ENCODE peak calls at places on chromosomes 2 and 18, in nine cellular contexts. One of them, this sample, is unnamed.

GRCh38 chr2:156708051-156708450 is 271.9 kb downstream of the GPD2 start:
- DNase-seq in cardiac fibroblast: no peak
- DNase-seq in NB4: no peak
- DNase-seq in cardiac muscle cell: no peak
- DNase-seq in choroid plexus epithelial cell: no peak
- DNase-seq in osteoblast: no peak
- DNase-seq in epithelial cell of proximal tubule: no peak
- DNase-seq in endodermal cell: no peak
- DNase-seq in brain microvascular endothelial cell: no peak
- DNase-seq in this sample: no peak

GRCh38 chr18:59159986-59160385 is 20.3 kb downstream of the SEC11C start:
- DNase-seq in cardiac fibroblast: no peak
- DNase-seq in NB4: no peak
- DNase-seq in cardiac muscle cell: no peak
- DNase-seq in choroid plexus epithelial cell: no peak
- DNase-seq in osteoblast: no peak
- DNase-seq in epithelial cell of proximal tubule: no peak
- DNase-seq in endodermal cell: no peak
- DNase-seq in brain microvascular endothelial cell: no peak
- DNase-seq in this sample: no peak

GRCh38 chr18:67805261-67805660 is 288.7 kb upstream of the DSEL start:
- DNase-seq in cardiac fibroblast: no peak
- DNase-seq in NB4: peak
- DNase-seq in cardiac muscle cell: no peak
- DNase-seq in choroid plexus epithelial cell: no peak
- DNase-seq in osteoblast: no peak
- DNase-seq in epithelial cell of proximal tubule: no peak
- DNase-seq in endodermal cell: no peak
- DNase-seq in brain microvascular endothelial cell: no peak
- DNase-seq in this sample: no peak

GRCh38 chr18:61554117-61554776 is 221.0 kb downstream of the CDH20 start:
- DNase-seq in cardiac fibroblast: no peak
- DNase-seq in NB4: no peak
- DNase-seq in cardiac muscle cell: no peak
- DNase-seq in choroid plexus epithelial cell: no peak
- DNase-seq in osteoblast: peak
- DNase-seq in epithelial cell of proximal tubule: no peak
- DNase-seq in endodermal cell: no peak
- DNase-seq in brain microvascular endothelial cell: no peak
- DNase-seq in this sample: no peak

GRCh38 chr2:149068225-149068995 is 29.9 kb downstream of the LYPD6B start:
- DNase-seq in cardiac fibroblast: no peak
- DNase-seq in NB4: no peak
- DNase-seq in cardiac muscle cell: no peak
- DNase-seq in choroid plexus epithelial cell: peak
- DNase-seq in osteoblast: no peak
- DNase-seq in epithelial cell of proximal tubule: no peak
- DNase-seq in endodermal cell: no peak
- DNase-seq in brain microvascular endothelial cell: no peak
- DNase-seq in this sample: no peak

GRCh38 chr2:25587361-25587760 is 86.0 kb downstream of the DTNB start:
- DNase-seq in cardiac fibroblast: peak
- DNase-seq in NB4: peak
- DNase-seq in cardiac muscle cell: no peak
- DNase-seq in choroid plexus epithelial cell: peak
- DNase-seq in osteoblast: peak
- DNase-seq in epithelial cell of proximal tubule: no peak
- DNase-seq in endodermal cell: no peak
- DNase-seq in brain microvascular endothelial cell: peak
- DNase-seq in this sample: peak

GRCh38 chr2:28293416-28293815 is 99.2 kb upstream of the FOSL2 start:
- DNase-seq in cardiac fibroblast: no peak
- DNase-seq in NB4: no peak
- DNase-seq in cardiac muscle cell: no peak
- DNase-seq in choroid plexus epithelial cell: no peak
- DNase-seq in osteoblast: no peak
- DNase-seq in epithelial cell of proximal tubule: no peak
- DNase-seq in endodermal cell: no peak
- DNase-seq in brain microvascular endothelial cell: no peak
- DNase-seq in this sample: no peak

GRCh38 chr2:38076710-38077430 is 919 bp upstream of the CYP1B1 start:
- DNase-seq in cardiac fibroblast: peak
- DNase-seq in NB4: peak
- DNase-seq in cardiac muscle cell: peak
- DNase-seq in choroid plexus epithelial cell: peak
- DNase-seq in osteoblast: peak
- DNase-seq in epithelial cell of proximal tubule: no peak
- DNase-seq in endodermal cell: peak
- DNase-seq in brain microvascular endothelial cell: peak
- DNase-seq in this sample: peak

GRCh38 chr2:65383571-65384488 is 48.6 kb downstream of the SPRED2 start:
- DNase-seq in cardiac fibroblast: no peak
- DNase-seq in NB4: no peak
- DNase-seq in cardiac muscle cell: no peak
- DNase-seq in choroid plexus epithelial cell: peak
- DNase-seq in osteoblast: no peak
- DNase-seq in epithelial cell of proximal tubule: no peak
- DNase-seq in endodermal cell: peak
- DNase-seq in brain microvascular endothelial cell: no peak
- DNase-seq in this sample: peak

GRCh38 chr2:152376385-152376784 is 41.4 kb downstream of the FMNL2 start:
- DNase-seq in cardiac fibroblast: no peak
- DNase-seq in NB4: no peak
- DNase-seq in cardiac muscle cell: no peak
- DNase-seq in choroid plexus epithelial cell: no peak
- DNase-seq in osteoblast: no peak
- DNase-seq in epithelial cell of proximal tubule: no peak
- DNase-seq in endodermal cell: no peak
- DNase-seq in brain microvascular endothelial cell: no peak
- DNase-seq in this sample: no peak

GRCh38 chr18:74173434-74173750 is 25.1 kb downstream of the TIMM21 start:
- DNase-seq in cardiac fibroblast: no peak
- DNase-seq in NB4: no peak
- DNase-seq in cardiac muscle cell: no peak
- DNase-seq in choroid plexus epithelial cell: no peak
- DNase-seq in osteoblast: no peak
- DNase-seq in epithelial cell of proximal tubule: no peak
- DNase-seq in endodermal cell: no peak
- DNase-seq in brain microvascular endothelial cell: no peak
- DNase-seq in this sample: no peak

GRCh38 chr2:128607440-128607839 is 288.8 kb upstream of the HS6ST1 start:
- DNase-seq in cardiac fibroblast: no peak
- DNase-seq in NB4: peak
- DNase-seq in cardiac muscle cell: no peak
- DNase-seq in choroid plexus epithelial cell: no peak
- DNase-seq in osteoblast: peak
- DNase-seq in epithelial cell of proximal tubule: no peak
- DNase-seq in endodermal cell: no peak
- DNase-seq in brain microvascular endothelial cell: no peak
- DNase-seq in this sample: no peak

GRCh38 chr2:190563109-190563508 is 28.6 kb upstream of the NEMP2 start:
- DNase-seq in cardiac fibroblast: no peak
- DNase-seq in NB4: no peak
- DNase-seq in cardiac muscle cell: no peak
- DNase-seq in choroid plexus epithelial cell: no peak
- DNase-seq in osteoblast: no peak
- DNase-seq in epithelial cell of proximal tubule: peak
- DNase-seq in endodermal cell: no peak
- DNase-seq in brain microvascular endothelial cell: no peak
- DNase-seq in this sample: no peak

DNA sequence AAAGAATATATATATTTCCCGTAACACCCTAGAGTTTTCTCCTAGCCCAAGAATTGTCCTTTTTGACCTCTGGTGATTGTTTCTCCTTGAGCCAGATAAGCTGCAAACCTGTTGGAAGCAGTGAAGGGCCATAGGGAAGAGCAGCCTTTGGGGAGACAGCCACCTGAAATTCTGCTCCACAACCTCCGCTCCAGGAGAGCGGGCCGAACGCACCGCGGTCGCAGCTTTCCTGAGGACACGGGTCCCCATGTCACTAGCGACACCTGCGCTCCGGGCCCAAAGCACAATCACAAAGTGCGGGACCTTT is 620 bp upstream of the DSG2 start:
- DNase-seq in cardiac fibroblast: no peak
- DNase-seq in NB4: no peak
- DNase-seq in cardiac muscle cell: no peak
- DNase-seq in choroid plexus epithelial cell: no peak
- DNase-seq in osteoblast: no peak
- DNase-seq in epithelial cell of proximal tubule: no peak
- DNase-seq in endodermal cell: no peak
- DNase-seq in brain microvascular endothelial cell: no peak
- DNase-seq in this sample: no peak
- H3K4me3 ChIP-seq in cardiac fibroblast: peak
- H3K4me3 ChIP-seq in NB4: no peak
- H3K4me3 ChIP-seq in cardiac muscle cell: peak
- H3K4me3 ChIP-seq in choroid plexus epithelial cell: peak
- H3K4me3 ChIP-seq in osteoblast: no peak
- H3K4me3 ChIP-seq in epithelial cell of proximal tubule: peak
- H3K4me3 ChIP-seq in endodermal cell: peak
- H3K4me3 ChIP-seq in brain microvascular endothelial cell: peak
- H3K4me3 ChIP-seq in this sample: peak

DNA sequence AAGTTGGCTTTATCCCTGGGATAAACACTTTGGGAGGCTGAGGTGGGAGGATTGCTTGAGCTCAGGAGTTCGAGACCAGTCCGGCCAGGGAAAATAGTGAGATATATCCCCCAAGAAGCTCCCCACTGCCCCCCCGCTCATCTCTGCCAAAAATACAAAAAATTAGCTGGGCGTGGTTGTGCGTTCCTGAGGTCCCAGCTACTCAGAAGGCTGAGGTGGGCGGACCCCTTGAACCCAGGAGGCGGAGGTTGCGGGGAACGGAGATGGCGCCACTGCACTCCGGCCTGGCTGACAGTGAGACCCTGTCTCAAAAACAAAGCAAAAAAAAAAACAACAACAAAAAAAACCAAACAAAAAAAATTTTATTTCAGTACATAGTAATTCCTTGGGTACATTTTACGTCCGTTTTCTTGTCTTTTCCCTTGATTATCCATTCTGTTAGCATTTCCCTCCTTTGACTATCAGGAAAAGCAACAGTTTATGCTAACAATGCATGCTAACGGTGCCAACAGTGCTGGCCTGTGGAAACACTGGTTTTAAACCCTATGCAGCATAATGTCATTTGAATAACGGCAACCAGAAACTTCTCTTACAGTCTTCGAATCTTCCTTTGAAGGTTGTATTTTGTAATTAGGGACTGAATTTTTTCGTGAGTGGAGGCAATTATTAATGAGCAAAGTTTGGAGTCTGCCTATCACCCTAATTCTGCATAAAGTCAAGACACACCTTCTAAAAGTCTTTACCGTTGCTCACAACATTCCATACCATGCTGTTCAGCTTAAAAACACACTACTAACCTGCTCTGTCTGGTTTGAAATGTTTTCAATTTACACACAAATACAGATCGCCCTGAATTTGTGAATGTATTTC is 753 bp upstream of the MIB1 start:
- DNase-seq in cardiac fibroblast: no peak
- DNase-seq in NB4: peak
- DNase-seq in cardiac muscle cell: no peak
- DNase-seq in choroid plexus epithelial cell: no peak
- DNase-seq in osteoblast: no peak
- DNase-seq in epithelial cell of proximal tubule: no peak
- DNase-seq in endodermal cell: peak
- DNase-seq in brain microvascular endothelial cell: no peak
- DNase-seq in this sample: no peak
- H3K4me3 ChIP-seq in cardiac fibroblast: no peak
- H3K4me3 ChIP-seq in NB4: peak
- H3K4me3 ChIP-seq in cardiac muscle cell: peak
- H3K4me3 ChIP-seq in choroid plexus epithelial cell: peak
- H3K4me3 ChIP-seq in osteoblast: peak
- H3K4me3 ChIP-seq in epithelial cell of proximal tubule: peak
- H3K4me3 ChIP-seq in endodermal cell: peak
- H3K4me3 ChIP-seq in brain microvascular endothelial cell: peak
- H3K4me3 ChIP-seq in this sample: peak

GRCh38 chr2:241467777-241468570 is 40.4 kb downstream of the STK25 start:
- DNase-seq in cardiac fibroblast: no peak
- DNase-seq in NB4: no peak
- DNase-seq in cardiac muscle cell: no peak
- DNase-seq in choroid plexus epithelial cell: no peak
- DNase-seq in osteoblast: no peak
- DNase-seq in epithelial cell of proximal tubule: no peak
- DNase-seq in endodermal cell: no peak
- DNase-seq in brain microvascular endothelial cell: no peak
- DNase-seq in this sample: no peak

GRCh38 chr2:241463276-241464135 is 44.9 kb downstream of the STK25 start:
- DNase-seq in cardiac fibroblast: no peak
- DNase-seq in NB4: no peak
- DNase-seq in cardiac muscle cell: no peak
- DNase-seq in choroid plexus epithelial cell: no peak
- DNase-seq in osteoblast: peak
- DNase-seq in epithelial cell of proximal tubule: no peak
- DNase-seq in endodermal cell: no peak
- DNase-seq in brain microvascular endothelial cell: no peak
- DNase-seq in this sample: no peak

GRCh38 chr2:241466230-241466629 is 42.2 kb downstream of the STK25 start:
- DNase-seq in cardiac fibroblast: no peak
- DNase-seq in NB4: no peak
- DNase-seq in cardiac muscle cell: no peak
- DNase-seq in choroid plexus epithelial cell: no peak
- DNase-seq in osteoblast: no peak
- DNase-seq in epithelial cell of proximal tubule: no peak
- DNase-seq in endodermal cell: no peak
- DNase-seq in brain microvascular endothelial cell: no peak
- DNase-seq in this sample: no peak

GRCh38 chr2:241461693-241462677 is 46.4 kb downstream of the STK25 start:
- DNase-seq in cardiac fibroblast: no peak
- DNase-seq in NB4: no peak
- DNase-seq in cardiac muscle cell: no peak
- DNase-seq in choroid plexus epithelial cell: no peak
- DNase-seq in osteoblast: no peak
- DNase-seq in epithelial cell of proximal tubule: no peak
- DNase-seq in endodermal cell: no peak
- DNase-seq in brain microvascular endothelial cell: no peak
- DNase-seq in this sample: no peak

DNA sequence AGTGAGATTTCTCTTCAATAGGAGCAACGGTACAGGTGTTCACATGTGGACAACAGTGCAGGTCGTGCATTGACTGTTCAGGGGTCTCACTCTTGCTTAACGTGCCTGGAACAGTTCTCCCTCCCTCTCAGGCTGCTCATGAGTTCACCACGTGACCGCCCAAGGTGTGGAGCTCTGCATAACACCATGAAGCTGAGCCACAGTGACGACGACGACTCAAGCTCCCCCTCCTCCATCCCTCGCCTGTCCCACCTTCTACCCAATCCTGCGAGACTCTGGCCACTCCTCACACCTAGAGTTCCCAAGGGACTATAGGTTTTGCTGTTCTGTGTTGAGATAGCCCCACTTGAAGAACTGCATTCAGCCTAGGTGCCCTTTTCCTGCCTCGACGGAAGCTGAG is 42.8 kb downstream of the STK25 start:
- DNase-seq in cardiac fibroblast: no peak
- DNase-seq in NB4: no peak
- DNase-seq in cardiac muscle cell: no peak
- DNase-seq in choroid plexus epithelial cell: no peak
- DNase-seq in osteoblast: no peak
- DNase-seq in epithelial cell of proximal tubule: no peak
- DNase-seq in endodermal cell: no peak
- DNase-seq in brain microvascular endothelial cell: no peak
- DNase-seq in this sample: no peak
- H3K4me3 ChIP-seq in cardiac fibroblast: no peak
- H3K4me3 ChIP-seq in NB4: no peak
- H3K4me3 ChIP-seq in cardiac muscle cell: no peak
- H3K4me3 ChIP-seq in choroid plexus epithelial cell: no peak
- H3K4me3 ChIP-seq in osteoblast: no peak
- H3K4me3 ChIP-seq in epithelial cell of proximal tubule: no peak
- H3K4me3 ChIP-seq in endodermal cell: no peak
- H3K4me3 ChIP-seq in brain microvascular endothelial cell: no peak
- H3K4me3 ChIP-seq in this sample: no peak

GRCh38 chr18:13801260-13801601 is 22.7 kb upstream of the MC5R start:
- DNase-seq in cardiac fibroblast: no peak
- DNase-seq in NB4: no peak
- DNase-seq in cardiac muscle cell: no peak
- DNase-seq in choroid plexus epithelial cell: no peak
- DNase-seq in osteoblast: no peak
- DNase-seq in epithelial cell of proximal tubule: no peak
- DNase-seq in endodermal cell: no peak
- DNase-seq in brain microvascular endothelial cell: no peak
- DNase-seq in this sample: no peak
- H3K4me3 ChIP-seq in cardiac fibroblast: peak
- H3K4me3 ChIP-seq in NB4: no peak
- H3K4me3 ChIP-seq in cardiac muscle cell: peak
- H3K4me3 ChIP-seq in choroid plexus epithelial cell: peak
- H3K4me3 ChIP-seq in osteoblast: peak
- H3K4me3 ChIP-seq in epithelial cell of proximal tubule: peak
- H3K4me3 ChIP-seq in endodermal cell: peak
- H3K4me3 ChIP-seq in brain microvascular endothelial cell: no peak
- H3K4me3 ChIP-seq in this sample: peak

This sample was measured in adipocyte.